ENCODE peak calls at places on chromosome X, in six cellular contexts. I, Y, X, V, B and W are unnamed samples.

GRCh38 chrX:140343226-140343873 is 161.5 kb downstream of the SOX3 start:
- DNase-seq in X (no peak), V (no peak), I (no peak), Y (no peak), B (no peak), W (no peak)

GRCh38 chrX:106917830-106918500 is 2.2 kb upstream of the CLDN2 start:
- DNase-seq in B (no peak), Y (no peak), V (no peak), I (no peak), X (no peak), W (no peak)

GRCh38 chrX:9948406-9948805 is 18.8 kb upstream of the CLDN34 start:
- DNase-seq in B (no peak), I (peak; percentile 32), V (no peak), X (no peak), Y (no peak), W (no peak)

GRCh38 chrX:71923516-71923915 is 12.9 kb downstream of the NHSL2 start:
- DNase-seq in I (peak; percentile 23), Y (peak; percentile 62), V (no peak), B (no peak), X (no peak), W (no peak)

GRCh38 chrX:118254611-118255010 is 91.3 kb upstream of the WDR44 start:
- DNase-seq in I (peak; percentile 29), X (peak; percentile 40), Y (no peak), V (peak; percentile 1), B (peak; percentile 32), W (peak; percentile 1)

GRCh38 chrX:20378291-20378920 is 111.7 kb upstream of the RPS6KA3 start:
- DNase-seq in I (no peak), Y (no peak), V (no peak), X (peak; percentile 7), B (no peak), W (no peak)

GRCh38 chrX:28552882-28553829 is 34.1 kb upstream of the IL1RAPL1 start:
- DNase-seq in V (no peak), I (no peak), B (no peak), X (no peak), Y (no peak), W (no peak)

GRCh38 chrX:105063743-105064142 is 156.8 kb downstream of the TEX13A start:
- DNase-seq in B (no peak), X (no peak), I (no peak), Y (no peak), V (no peak), W (no peak)

GRCh38 chrX:136747003-136747986 is 33.4 kb downstream of the ARHGEF6 start:
- DNase-seq in B (no peak), V (no peak), X (no peak), Y (no peak), I (no peak), W (no peak)

GRCh38 chrX:17046478-17047097 is 100.1 kb downstream of the REPS2 start:
- DNase-seq in I (peak; percentile 56), Y (peak; percentile 64), B (peak; percentile 15), V (peak; percentile 58), X (peak; percentile 43), W (peak; percentile 10)

GRCh38 chrX:110341189-110342035 is 17.2 kb upstream of the RTL9 start:
- DNase-seq in X (peak; percentile 7), I (peak; percentile 93), B (no peak), Y (no peak), V (peak; percentile 20), W (no peak)

GRCh38 chrX:19774905-19775304 is 112.5 kb downstream of the SH3KBP1 start:
- DNase-seq in I (no peak), X (no peak), Y (no peak), B (no peak), V (no peak), W (no peak)